ENCODE peak calls at places on chromosomes 2 and 18, in seven cellular contexts. Z is esophagus squamous epithelium; J is activated T-cell treated with anti-CD3 and anti-CD28 coated beads, Interleukin-2, amount 50 U/mL, for 24 hours; M is left cardiac atrium; B is tibial artery; L is progenitor cell of endocrine pancreas; E is M059J. T is an unnamed sample.

GRCh38 chr2:23495661-23496114 is 110.7 kb downstream of the KLHL29 start:
- DNase-seq in Z (no peak), J (no peak), M (peak), B (no peak), L (no peak), E (no peak), T (no peak)

GRCh38 chr2:71223767-71224333 is 3.1 kb downstream of the PAIP2B start:
- DNase-seq in Z (no peak), J (no peak), M (peak), B (no peak), L (no peak), E (peak), T (peak)

GRCh38 chr18:54957987-54958386 is 1.3 kb downstream of the CCDC68 start:
- DNase-seq in Z (no peak), J (no peak), M (no peak), B (no peak), L (no peak), E (no peak), T (no peak)

GRCh38 chr18:77114564-77115391 is 17.8 kb downstream of the MBP start:
- DNase-seq in Z (peak), J (peak), M (peak), B (peak), L (no peak), E (no peak), T (peak)

GRCh38 chr2:98444436-98445166 is at the start of gene INPP4A:
- DNase-seq in Z (no peak), J (peak), M (peak), B (peak), L (peak), E (peak), T (peak)

GRCh38 chr2:113208995-113209868 is 35.5 kb downstream of the PSD4 start:
- DNase-seq in Z (no peak), J (no peak), M (no peak), B (peak), L (no peak), E (peak), T (no peak)

GRCh38 chr2:159126653-159127052 is 158.2 kb downstream of the TANC1 start:
- DNase-seq in Z (no peak), J (no peak), M (no peak), B (no peak), L (no peak), E (peak), T (no peak)

GRCh38 chr18:4125246-4125938 is 329.7 kb downstream of the DLGAP1 start:
- DNase-seq in Z (no peak), J (no peak), M (peak), B (no peak), L (no peak), E (no peak), T (no peak)

GRCh38 chr2:216696751-216697560 is 1.6 kb upstream of the IGFBP5 start:
- DNase-seq in Z (no peak), J (no peak), M (no peak), B (no peak), L (no peak), E (peak), T (no peak)

GRCh38 chr2:196403471-196403870 is 232.1 kb upstream of the STK17B start:
- DNase-seq in Z (no peak), J (no peak), M (no peak), B (no peak), L (no peak), E (peak), T (no peak)

GRCh38 chr2:160703648-160704585 is 210.3 kb upstream of the RBMS1 start:
- DNase-seq in Z (peak), J (peak), M (peak), B (no peak), L (no peak), E (no peak), T (no peak)

GRCh38 chr2:178306351-178307073 is 112.2 kb downstream of the OSBPL6 start:
- DNase-seq in Z (no peak), J (no peak), M (no peak), B (no peak), L (peak), E (peak), T (peak)

GRCh38 chr2:161651547-161651946 is 27.3 kb downstream of the SLC4A10 start:
- DNase-seq in Z (no peak), J (no peak), M (peak), B (no peak), L (no peak), E (no peak), T (no peak)

GRCh38 chr2:26559556-26559955 is 81.6 kb downstream of the CIB4 start:
- DNase-seq in Z (no peak), J (no peak), M (peak), B (peak), L (no peak), E (no peak), T (no peak)

GRCh38 chr2:63581266-63581961 is 6.9 kb downstream of the WDPCP start:
- DNase-seq in Z (no peak), J (no peak), M (peak), B (peak), L (no peak), E (no peak), T (no peak)

GRCh38 chr2:73851274-73851673 is 22.5 kb downstream of the STAMBP start:
- DNase-seq in Z (no peak), J (no peak), M (no peak), B (no peak), L (no peak), E (peak), T (no peak)

GRCh38 chr2:21643180-21643579 is 519.4 kb downstream of the TDRD15 start:
- DNase-seq in Z (no peak), J (no peak), M (no peak), B (no peak), L (no peak), E (peak), T (no peak)

GRCh38 chr18:77177009-77177408 is 44.4 kb upstream of the MBP start:
- DNase-seq in Z (no peak), J (no peak), M (no peak), B (no peak), L (no peak), E (peak), T (no peak)